ENCODE peak calls at places on chromosome 16, in seven cellular contexts. One of them, this sample, is unnamed.

GRCh38 chr16:58821886-58822285 is 87.8 kb upstream of the GOT2 start:
- DNase-seq in AG04450: no peak
- DNase-seq in G401: no peak
- DNase-seq in anterior cingulate cortex: no peak
- DNase-seq in fibroblast of villous mesenchyme: no peak
- DNase-seq in glutamatergic neuron: no peak
- DNase-seq in breast epithelium: no peak
- DNase-seq in this sample: no peak

GRCh38 chr16:66383551-66383950 is 17.1 kb downstream of the CDH5 start:
- DNase-seq in fibroblast of villous mesenchyme: no peak
- DNase-seq in anterior cingulate cortex: no peak
- DNase-seq in glutamatergic neuron: no peak
- DNase-seq in G401: no peak
- DNase-seq in AG04450: no peak
- DNase-seq in breast epithelium: no peak
- DNase-seq in this sample: no peak

GRCh38 chr16:76639685-76640289 is 362.6 kb downstream of the CNTNAP4 start:
- DNase-seq in G401: peak
- DNase-seq in AG04450: no peak
- DNase-seq in breast epithelium: no peak
- DNase-seq in glutamatergic neuron: peak
- DNase-seq in fibroblast of villous mesenchyme: peak
- DNase-seq in anterior cingulate cortex: no peak
- DNase-seq in this sample: peak

GRCh38 chr16:77918792-77919707 is 103.3 kb upstream of the CLEC3A start:
- DNase-seq in fibroblast of villous mesenchyme: peak
- DNase-seq in glutamatergic neuron: no peak
- DNase-seq in anterior cingulate cortex: no peak
- DNase-seq in AG04450: no peak
- DNase-seq in G401: no peak
- DNase-seq in breast epithelium: no peak
- DNase-seq in this sample: peak

GRCh38 chr16:56874800-56875199 is 9.8 kb downstream of the SLC12A3 start:
- DNase-seq in G401: no peak
- DNase-seq in glutamatergic neuron: no peak
- DNase-seq in fibroblast of villous mesenchyme: peak
- DNase-seq in breast epithelium: peak
- DNase-seq in AG04450: no peak
- DNase-seq in anterior cingulate cortex: no peak
- DNase-seq in this sample: peak

GRCh38 chr16:49701867-49702494 is 153.9 kb downstream of the ZNF423 start:
- DNase-seq in glutamatergic neuron: peak
- DNase-seq in breast epithelium: no peak
- DNase-seq in fibroblast of villous mesenchyme: no peak
- DNase-seq in AG04450: no peak
- DNase-seq in G401: peak
- DNase-seq in anterior cingulate cortex: peak
- DNase-seq in this sample: peak

GRCh38 chr16:73565263-73565662 is 517.3 kb upstream of the ZFHX3 start:
- DNase-seq in glutamatergic neuron: no peak
- DNase-seq in AG04450: no peak
- DNase-seq in fibroblast of villous mesenchyme: peak
- DNase-seq in anterior cingulate cortex: no peak
- DNase-seq in G401: no peak
- DNase-seq in breast epithelium: no peak
- DNase-seq in this sample: no peak

GRCh38 chr16:13892301-13892700 is 27.7 kb upstream of the ERCC4 start:
- DNase-seq in G401: no peak
- DNase-seq in anterior cingulate cortex: no peak
- DNase-seq in breast epithelium: no peak
- DNase-seq in AG04450: no peak
- DNase-seq in fibroblast of villous mesenchyme: no peak
- DNase-seq in glutamatergic neuron: no peak
- DNase-seq in this sample: no peak

GRCh38 chr16:84115919-84116719 is 623 bp downstream of the MBTPS1 start:
- DNase-seq in fibroblast of villous mesenchyme: peak
- DNase-seq in AG04450: no peak
- DNase-seq in glutamatergic neuron: no peak
- DNase-seq in breast epithelium: no peak
- DNase-seq in G401: peak
- DNase-seq in anterior cingulate cortex: peak
- DNase-seq in this sample: peak

GRCh38 chr16:15953929-15954813 is 4.8 kb downstream of the ABCC1 start:
- DNase-seq in breast epithelium: no peak
- DNase-seq in anterior cingulate cortex: no peak
- DNase-seq in fibroblast of villous mesenchyme: no peak
- DNase-seq in AG04450: no peak
- DNase-seq in G401: no peak
- DNase-seq in glutamatergic neuron: no peak
- DNase-seq in this sample: no peak

GRCh38 chr16:8407351-8407750 is 183.0 kb downstream of the TMEM114 start:
- DNase-seq in G401: no peak
- DNase-seq in anterior cingulate cortex: no peak
- DNase-seq in AG04450: no peak
- DNase-seq in glutamatergic neuron: no peak
- DNase-seq in fibroblast of villous mesenchyme: no peak
- DNase-seq in breast epithelium: no peak
- DNase-seq in this sample: no peak

GRCh38 chr16:875182-876040 is 74.9 kb upstream of the GNG13 start:
- DNase-seq in anterior cingulate cortex: no peak
- DNase-seq in glutamatergic neuron: peak
- DNase-seq in G401: no peak
- DNase-seq in breast epithelium: no peak
- DNase-seq in AG04450: no peak
- DNase-seq in fibroblast of villous mesenchyme: no peak
- DNase-seq in this sample: no peak

GRCh38 chr16:46832757-46833464 is 1.9 kb upstream of the C16orf87 start:
- DNase-seq in fibroblast of villous mesenchyme: peak
- DNase-seq in anterior cingulate cortex: no peak
- DNase-seq in glutamatergic neuron: no peak
- DNase-seq in AG04450: no peak
- DNase-seq in G401: no peak
- DNase-seq in breast epithelium: no peak
- DNase-seq in this sample: no peak

GRCh38 chr16:54509406-54509931 is 222.9 kb upstream of the IRX3 start:
- DNase-seq in anterior cingulate cortex: no peak
- DNase-seq in G401: no peak
- DNase-seq in breast epithelium: no peak
- DNase-seq in glutamatergic neuron: no peak
- DNase-seq in fibroblast of villous mesenchyme: no peak
- DNase-seq in AG04450: no peak
- DNase-seq in this sample: no peak

GRCh38 chr16:84922351-84923135 is 88.8 kb downstream of the ZDHHC7 start:
- DNase-seq in breast epithelium: no peak
- DNase-seq in glutamatergic neuron: peak
- DNase-seq in AG04450: no peak
- DNase-seq in G401: peak
- DNase-seq in fibroblast of villous mesenchyme: peak
- DNase-seq in anterior cingulate cortex: peak
- DNase-seq in this sample: peak

GRCh38 chr16:89320717-89321501 is 103.4 kb downstream of the ZNF778 start:
- DNase-seq in G401: peak
- DNase-seq in glutamatergic neuron: peak
- DNase-seq in breast epithelium: no peak
- DNase-seq in AG04450: no peak
- DNase-seq in anterior cingulate cortex: peak
- DNase-seq in fibroblast of villous mesenchyme: peak
- DNase-seq in this sample: peak

GRCh38 chr16:68636064-68636551 is 9.0 kb upstream of the CDH3 start:
- DNase-seq in fibroblast of villous mesenchyme: no peak
- DNase-seq in glutamatergic neuron: no peak
- DNase-seq in AG04450: no peak
- DNase-seq in G401: no peak
- DNase-seq in breast epithelium: no peak
- DNase-seq in anterior cingulate cortex: no peak
- DNase-seq in this sample: peak

GRCh38 chr16:56894331-56894917 is 29.4 kb downstream of the SLC12A3 start:
- DNase-seq in anterior cingulate cortex: no peak
- DNase-seq in breast epithelium: no peak
- DNase-seq in G401: no peak
- DNase-seq in AG04450: no peak
- DNase-seq in glutamatergic neuron: no peak
- DNase-seq in fibroblast of villous mesenchyme: no peak
- DNase-seq in this sample: no peak

GRCh38 chr16:10314811-10315210 is 71.0 kb upstream of the ATF7IP2 start:
- DNase-seq in AG04450: no peak
- DNase-seq in anterior cingulate cortex: no peak
- DNase-seq in breast epithelium: no peak
- DNase-seq in fibroblast of villous mesenchyme: peak
- DNase-seq in glutamatergic neuron: no peak
- DNase-seq in G401: no peak
- DNase-seq in this sample: peak

GRCh38 chr16:49775581-49775980 is 80.3 kb downstream of the ZNF423 start:
- DNase-seq in G401: no peak
- DNase-seq in breast epithelium: no peak
- DNase-seq in anterior cingulate cortex: no peak
- DNase-seq in fibroblast of villous mesenchyme: no peak
- DNase-seq in glutamatergic neuron: no peak
- DNase-seq in AG04450: no peak
- DNase-seq in this sample: no peak

GRCh38 chr16:7209598-7209997 is 123.0 kb upstream of the RBFOX1 start:
- DNase-seq in breast epithelium: no peak
- DNase-seq in AG04450: no peak
- DNase-seq in fibroblast of villous mesenchyme: no peak
- DNase-seq in G401: no peak
- DNase-seq in glutamatergic neuron: no peak
- DNase-seq in anterior cingulate cortex: no peak
- DNase-seq in this sample: no peak

GRCh38 chr16:67837811-67838210 is 4.3 kb upstream of the THAP11 start:
- DNase-seq in AG04450: no peak
- DNase-seq in fibroblast of villous mesenchyme: no peak
- DNase-seq in glutamatergic neuron: no peak
- DNase-seq in G401: no peak
- DNase-seq in anterior cingulate cortex: no peak
- DNase-seq in breast epithelium: no peak
- DNase-seq in this sample: no peak

GRCh38 chr16:2511128-2511785 is 2.5 kb upstream of the ATP6V0C start:
- DNase-seq in fibroblast of villous mesenchyme: peak
- DNase-seq in anterior cingulate cortex: peak
- DNase-seq in glutamatergic neuron: no peak
- DNase-seq in AG04450: peak
- DNase-seq in G401: peak
- DNase-seq in breast epithelium: no peak
- DNase-seq in this sample: peak